ENCODE peak calls at places on chromosomes 4 and X, in nine cellular contexts. R, B, X, I, D, K, G, T and P are unnamed samples.

GRCh38 chrX:8971116-8971515 is 62.8 kb downstream of the FAM9B start:
- DNase-seq in R (no peak), B (no peak), X (no peak), I (no peak), D (no peak), K (no peak), G (peak; percentile 68), T (no peak), P (no peak)

GRCh38 chr4:115113382-115114106 is at the start of gene NDST4:
- DNase-seq in R (no peak), B (no peak), X (no peak), I (peak; percentile 29), D (peak; percentile 4), K (no peak), G (no peak), T (no peak), P (no peak)

GRCh38 chr4:120084327-120084726 is 17.7 kb upstream of the MAD2L1 start:
- DNase-seq in R (no peak), B (no peak), X (no peak), I (no peak), D (no peak), K (no peak), G (no peak), T (no peak), P (no peak)

GRCh38 chrX:42094208-42094607 is 170.9 kb upstream of the CASK start:
- DNase-seq in R (no peak), B (no peak), X (no peak), I (no peak), D (no peak), K (no peak), G (peak; percentile 32), T (no peak), P (no peak)

GRCh38 chrX:40644175-40644574 is 3.2 kb downstream of the CXorf38 start:
- DNase-seq in R (no peak), B (no peak), X (no peak), I (no peak), D (no peak), K (no peak), G (peak; percentile 77), T (no peak), P (no peak)

GRCh38 chr4:85147481-85148076 is 181.1 kb upstream of the WDFY3 start:
- DNase-seq in R (no peak), B (peak; percentile 30), X (peak; percentile 17), I (peak; percentile 24), D (peak; percentile 8), K (no peak), G (peak; percentile 79), T (peak; percentile 35), P (peak; percentile 43)

GRCh38 chrX:3046253-3046909 is 5.1 kb downstream of the ARSF start:
- DNase-seq in R (no peak), B (no peak), X (no peak), I (no peak), D (no peak), K (no peak), G (peak; percentile 1), T (no peak), P (no peak)

GRCh38 chrX:111492085-111492484 is 19.4 kb upstream of the SERTM2 start:
- DNase-seq in R (no peak), B (no peak), X (no peak), I (no peak), D (no peak), K (no peak), G (no peak), T (no peak), P (no peak)

DNA sequence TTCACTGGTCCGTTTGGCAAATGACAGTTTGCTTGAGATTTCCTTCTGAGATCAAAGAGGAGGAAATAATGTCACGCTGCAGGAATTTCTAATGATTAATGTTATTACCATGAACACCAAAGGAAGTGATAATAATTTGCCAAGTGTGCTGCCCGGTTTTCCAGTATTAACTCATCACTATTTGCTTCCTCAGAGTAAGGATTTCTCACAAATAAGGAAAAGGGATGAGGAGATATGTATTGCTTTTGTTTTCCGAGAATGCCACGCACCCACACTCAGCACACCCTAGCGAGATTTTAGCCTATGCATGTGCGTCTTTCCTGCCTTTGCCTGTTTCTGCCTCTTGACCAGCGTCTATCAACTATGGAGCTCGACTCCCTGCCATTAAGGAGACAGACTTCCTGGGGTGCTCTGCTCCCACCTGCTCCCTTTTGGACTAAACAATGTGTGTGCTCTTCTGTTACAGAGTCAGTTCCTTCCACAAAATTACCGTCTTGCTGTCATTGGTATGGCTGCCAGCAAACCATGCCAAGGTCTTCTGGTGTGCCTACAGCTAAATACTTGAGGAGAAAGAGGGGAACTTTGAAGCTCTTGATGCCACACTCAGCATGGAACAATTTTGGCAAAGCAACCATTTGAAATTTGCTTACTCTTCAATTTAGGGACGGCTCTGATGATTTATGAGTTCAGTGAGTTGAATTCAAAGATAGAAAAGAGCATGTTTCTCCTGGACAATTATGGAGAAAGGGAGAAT is 393.1 kb upstream of the ZFP42 start:
- DNase-seq in R (no peak), B (no peak), X (no peak), I (no peak), D (no peak), K (no peak), G (peak; percentile 5), T (no peak), P (no peak)
- TF ChIP-seq CTCF in R (no peak), B (no peak), X (no peak), I (no peak), D (no peak), K (no peak), G (no peak), T (no peak), P (no peak)

DNA sequence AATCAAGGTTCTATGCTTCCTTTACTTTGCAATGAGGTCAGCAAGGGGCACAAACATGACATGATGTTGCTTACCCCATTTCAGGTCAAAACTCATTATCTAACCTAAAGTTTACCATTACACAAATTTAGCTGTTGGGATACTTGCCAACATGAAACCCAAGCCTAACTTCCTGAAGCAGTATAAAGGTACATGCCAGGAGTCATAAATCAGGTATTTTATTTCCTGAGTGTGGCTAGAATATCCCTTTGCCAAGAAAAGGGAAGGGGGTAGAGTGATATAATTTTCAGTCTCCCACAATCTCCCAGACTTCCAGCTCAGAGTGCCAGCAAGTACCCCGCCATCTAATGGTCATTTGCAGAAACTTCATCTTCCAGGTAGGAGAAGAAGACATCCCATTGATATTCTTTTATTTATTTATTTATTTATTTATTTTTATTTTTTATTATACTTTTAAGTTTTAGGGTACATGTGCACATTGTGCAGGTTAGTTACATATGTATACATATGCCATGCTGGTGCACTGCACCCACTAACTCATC is 136.6 kb downstream of the NEXMIF start:
- DNase-seq in R (no peak), B (no peak), X (no peak), I (no peak), D (no peak), K (no peak), G (no peak), T (no peak), P (no peak)
- TF ChIP-seq CTCF in R (no peak), B (no peak), X (no peak), I (no peak), D (no peak), K (no peak), G (no peak), T (peak; percentile 59), P (no peak)

DNA sequence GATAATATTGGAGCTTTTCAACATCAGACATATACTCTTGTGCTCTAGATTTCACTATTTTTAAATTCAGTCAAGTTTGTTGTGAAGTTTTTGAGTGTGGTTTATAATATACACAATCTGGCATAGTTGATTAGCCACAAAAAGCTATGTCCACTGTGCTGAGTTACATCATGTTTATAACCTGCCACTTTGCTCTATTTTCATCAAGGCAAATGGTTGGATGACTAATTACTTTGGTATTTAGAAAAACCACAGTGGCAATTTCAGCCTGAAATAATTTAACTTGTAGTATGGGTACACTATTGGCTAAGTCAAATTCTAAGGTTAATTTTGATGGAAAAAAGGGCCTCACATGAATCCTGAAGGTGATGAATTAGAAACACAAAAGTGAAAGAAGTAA is 262.6 kb downstream of the C4orf33 start:
- DNase-seq in R (no peak), B (no peak), X (no peak), I (no peak), D (no peak), K (no peak), G (peak; percentile 30), T (no peak), P (no peak)
- TF ChIP-seq CTCF in R (no peak), B (no peak), X (no peak), I (no peak), D (no peak), K (no peak), G (no peak), T (no peak), P (no peak)

DNA sequence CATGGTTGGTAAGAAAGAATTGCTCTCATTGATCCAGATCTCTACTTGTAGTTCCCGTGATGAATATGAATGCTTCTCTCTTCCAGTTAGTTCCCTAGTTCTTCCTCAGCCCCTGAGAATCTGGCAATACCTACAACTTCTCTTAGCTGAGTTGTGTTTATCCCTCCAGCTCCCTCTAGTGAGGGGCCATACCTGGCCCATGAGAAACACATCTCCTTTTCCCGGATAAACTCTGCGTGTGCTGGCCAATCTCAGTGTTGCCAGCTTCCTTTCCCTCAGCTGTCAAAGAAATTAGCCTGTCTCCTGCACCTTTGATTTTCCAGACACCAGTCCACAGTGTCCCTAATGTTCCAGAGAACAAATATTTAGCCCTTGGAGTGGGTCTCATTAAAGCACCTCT is 5.7 kb downstream of the CBLL2 start:
- DNase-seq in R (no peak), B (no peak), X (no peak), I (no peak), D (peak; percentile 22), K (no peak), G (no peak), T (no peak), P (no peak)
- TF ChIP-seq CTCF in R (no peak), B (no peak), X (no peak), I (no peak), D (no peak), K (no peak), G (peak; percentile 0), T (peak; percentile 64), P (no peak)

GRCh38 chr4:15043226-15043625 is 40.9 kb downstream of the CPEB2 start:
- DNase-seq in R (no peak), B (no peak), X (no peak), I (no peak), D (no peak), K (no peak), G (no peak), T (no peak), P (no peak)
- TF ChIP-seq CTCF in R (no peak), B (no peak), X (no peak), I (no peak), D (no peak), K (no peak), G (no peak), T (peak; percentile 55), P (no peak)

GRCh38 chr4:158870282-158871049 is 101.6 kb downstream of the FNIP2 start:
- DNase-seq in R (no peak), B (peak; percentile 62), X (no peak), I (peak; percentile 84), D (no peak), K (no peak), G (no peak), T (peak; percentile 88), P (no peak)
- TF ChIP-seq CTCF in R (no peak), B (no peak), X (no peak), I (no peak), D (no peak), K (no peak), G (no peak), T (no peak), P (no peak)